ENCODE peak calls at places on chromosome 4, in five cellular contexts. One of them, this sample, is unnamed.

GRCh38 chr4:336099-336892 is 1.3 kb upstream of the ZNF141 start:
- DNase-seq in breast epithelium: no peak
- DNase-seq in A549: no peak
- DNase-seq in ovary: peak; percentile 37
- DNase-seq in A673: no peak
- DNase-seq in this sample: no peak

GRCh38 chr4:94304365-94304971 is 38.2 kb downstream of the HPGDS start:
- DNase-seq in breast epithelium: no peak
- DNase-seq in A673: peak; percentile 51
- DNase-seq in A549: peak; percentile 18
- DNase-seq in ovary: no peak
- DNase-seq in this sample: peak; percentile 15

GRCh38 chr4:131054489-131055019 is 1958.6 kb downstream of the C4orf33 start:
- DNase-seq in A673: no peak
- DNase-seq in breast epithelium: no peak
- DNase-seq in A549: no peak
- DNase-seq in ovary: no peak
- DNase-seq in this sample: peak; percentile 3

GRCh38 chr4:8652181-8653078 is 59.9 kb downstream of the CPZ start:
- DNase-seq in breast epithelium: peak; percentile 40
- DNase-seq in A673: no peak
- DNase-seq in A549: no peak
- DNase-seq in ovary: no peak
- DNase-seq in this sample: no peak

GRCh38 chr4:99838927-99839326 is 22.3 kb downstream of the DAPP1 start:
- DNase-seq in breast epithelium: no peak
- DNase-seq in ovary: no peak
- DNase-seq in A549: no peak
- DNase-seq in A673: no peak
- DNase-seq in this sample: no peak

GRCh38 chr4:47650584-47651130 is 165.6 kb downstream of the ATP10D start:
- DNase-seq in ovary: no peak
- DNase-seq in breast epithelium: no peak
- DNase-seq in A549: no peak
- DNase-seq in A673: no peak
- DNase-seq in this sample: no peak

GRCh38 chr4:39855909-39856512 is 121.7 kb downstream of the PDS5A start:
- DNase-seq in A673: peak; percentile 34
- DNase-seq in ovary: no peak
- DNase-seq in breast epithelium: no peak
- DNase-seq in A549: peak; percentile 3
- DNase-seq in this sample: peak; percentile 13

GRCh38 chr4:180635276-180635675 is 1607.9 kb upstream of the TENM3 start:
- DNase-seq in A549: no peak
- DNase-seq in ovary: no peak
- DNase-seq in breast epithelium: no peak
- DNase-seq in A673: no peak
- DNase-seq in this sample: no peak

GRCh38 chr4:67522851-67523671 is 22.2 kb downstream of the CENPC start:
- DNase-seq in ovary: no peak
- DNase-seq in A549: no peak
- DNase-seq in breast epithelium: no peak
- DNase-seq in A673: no peak
- DNase-seq in this sample: no peak

GRCh38 chr4:10104991-10105276 is 11.7 kb downstream of the WDR1 start:
- DNase-seq in ovary: no peak
- DNase-seq in breast epithelium: no peak
- DNase-seq in A673: no peak
- DNase-seq in A549: no peak
- DNase-seq in this sample: no peak

GRCh38 chr4:179095585-179096228 is 1653.5 kb upstream of the AGA start:
- DNase-seq in A673: peak; percentile 32
- DNase-seq in A549: no peak
- DNase-seq in ovary: no peak
- DNase-seq in breast epithelium: no peak
- DNase-seq in this sample: peak; percentile 9

GRCh38 chr4:86449746-86450145 is 89.9 kb upstream of the MAPK10 start:
- DNase-seq in A673: peak; percentile 4
- DNase-seq in A549: no peak
- DNase-seq in breast epithelium: no peak
- DNase-seq in ovary: no peak
- DNase-seq in this sample: peak; percentile 83

GRCh38 chr4:114028071-114028470 is 48.6 kb upstream of the ARSJ start:
- DNase-seq in ovary: no peak
- DNase-seq in breast epithelium: no peak
- DNase-seq in A673: peak; percentile 41
- DNase-seq in A549: no peak
- DNase-seq in this sample: peak; percentile 50

GRCh38 chr4:148341980-148342800 is 100.0 kb downstream of the NR3C2 start:
- DNase-seq in A673: no peak
- DNase-seq in A549: no peak
- DNase-seq in ovary: peak; percentile 22
- DNase-seq in breast epithelium: no peak
- DNase-seq in this sample: no peak
- H3K4me3 ChIP-seq in A673: no peak overlapping the region
- H3K4me3 ChIP-seq in A549: no peak overlapping the region
- H3K4me3 ChIP-seq in ovary: no peak overlapping the region
- H3K4me3 ChIP-seq in breast epithelium: no peak overlapping the region
- H3K4me3 ChIP-seq in this sample: no peak overlapping the region

GRCh38 chr4:162232349-162232748 is 68.5 kb upstream of the FSTL5 start:
- DNase-seq in ovary: no peak
- DNase-seq in breast epithelium: no peak
- DNase-seq in A549: no peak
- DNase-seq in A673: no peak
- DNase-seq in this sample: no peak
- H3K4me3 ChIP-seq in ovary: no peak overlapping the region
- H3K4me3 ChIP-seq in breast epithelium: no peak overlapping the region
- H3K4me3 ChIP-seq in A549: no peak overlapping the region
- H3K4me3 ChIP-seq in A673: no peak overlapping the region
- H3K4me3 ChIP-seq in this sample: no peak overlapping the region

DNA sequence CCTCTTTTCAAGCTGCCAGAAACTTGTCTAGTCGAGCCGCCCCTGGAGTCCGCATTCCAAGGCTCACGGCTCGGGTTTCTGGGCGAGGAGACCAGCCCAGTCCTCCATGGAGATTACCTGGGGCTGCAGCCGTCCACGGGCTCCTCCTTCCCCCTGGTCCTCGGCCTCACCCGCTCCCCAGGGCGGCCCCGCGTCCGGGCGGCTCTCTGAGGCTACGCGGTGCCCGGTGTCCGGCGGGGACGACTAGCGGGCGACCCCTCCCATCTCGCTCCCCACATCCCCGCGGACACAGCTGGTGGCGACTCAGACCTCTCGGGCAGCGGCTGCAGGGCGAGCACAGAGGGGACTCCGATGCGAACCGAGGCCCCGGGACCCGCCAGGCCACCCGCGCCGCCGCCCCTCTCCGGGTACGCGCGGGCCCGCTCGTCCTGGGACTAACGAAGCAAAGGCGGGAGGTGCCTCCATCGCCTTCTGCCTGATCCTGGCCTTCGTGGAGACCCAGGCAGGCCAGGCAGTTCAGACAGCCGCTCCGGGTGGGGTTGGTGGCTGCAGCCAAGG is 159.4 kb downstream of the TRAM1L1 start:
- DNase-seq in ovary: no peak
- DNase-seq in breast epithelium: peak; percentile 49
- DNase-seq in A549: no peak
- DNase-seq in A673: peak; percentile 19
- DNase-seq in this sample: no peak
- H3K4me3 ChIP-seq in ovary: no peak overlapping the region
- H3K4me3 ChIP-seq in breast epithelium: no peak overlapping the region
- H3K4me3 ChIP-seq in A549: no peak overlapping the region
- H3K4me3 ChIP-seq in A673: peak overlapping the region; percentile 34
- H3K4me3 ChIP-seq in this sample: no peak overlapping the region

GRCh38 chr4:61915501-61915900 is 715.4 kb downstream of the ADGRL3 start:
- DNase-seq in ovary: no peak
- DNase-seq in A673: no peak
- DNase-seq in breast epithelium: no peak
- DNase-seq in A549: no peak
- DNase-seq in this sample: no peak

GRCh38 chr4:61909031-61909430 is 708.9 kb downstream of the ADGRL3 start:
- DNase-seq in ovary: no peak
- DNase-seq in A549: no peak
- DNase-seq in A673: no peak
- DNase-seq in breast epithelium: no peak
- DNase-seq in this sample: no peak

DNA sequence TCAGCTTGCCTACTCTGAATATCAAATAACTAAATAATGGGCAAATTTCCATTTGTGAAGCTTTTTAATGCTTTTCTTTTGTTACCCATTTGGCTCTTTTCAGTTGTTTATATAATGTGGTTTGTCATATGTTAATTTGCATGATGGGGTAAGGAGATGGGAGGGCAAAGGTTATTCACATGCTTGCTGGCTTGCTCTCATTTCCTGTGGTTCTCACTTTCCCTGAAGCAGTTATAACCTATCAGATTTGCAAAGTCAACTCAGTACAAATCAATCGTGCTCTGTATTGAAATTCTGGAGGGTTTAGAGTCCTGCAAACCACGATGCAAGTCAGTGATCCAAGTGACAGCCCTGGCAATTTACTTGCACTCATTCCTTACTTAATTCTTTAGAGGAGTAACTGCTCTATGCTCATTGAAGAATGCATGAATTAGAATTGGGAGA is 711.2 kb downstream of the ADGRL3 start:
- DNase-seq in A549: no peak
- DNase-seq in ovary: no peak
- DNase-seq in breast epithelium: no peak
- DNase-seq in A673: no peak
- DNase-seq in this sample: no peak
- H3K4me3 ChIP-seq in A549: no peak overlapping the region
- H3K4me3 ChIP-seq in ovary: no peak overlapping the region
- H3K4me3 ChIP-seq in breast epithelium: no peak overlapping the region
- H3K4me3 ChIP-seq in A673: no peak overlapping the region
- H3K4me3 ChIP-seq in this sample: no peak overlapping the region

GRCh38 chr4:155207534-155208257 is 740 bp upstream of the NPY2R start:
- DNase-seq in ovary: no peak
- DNase-seq in A549: peak; percentile 15
- DNase-seq in breast epithelium: no peak
- DNase-seq in A673: peak; percentile 7
- DNase-seq in this sample: no peak

DNA sequence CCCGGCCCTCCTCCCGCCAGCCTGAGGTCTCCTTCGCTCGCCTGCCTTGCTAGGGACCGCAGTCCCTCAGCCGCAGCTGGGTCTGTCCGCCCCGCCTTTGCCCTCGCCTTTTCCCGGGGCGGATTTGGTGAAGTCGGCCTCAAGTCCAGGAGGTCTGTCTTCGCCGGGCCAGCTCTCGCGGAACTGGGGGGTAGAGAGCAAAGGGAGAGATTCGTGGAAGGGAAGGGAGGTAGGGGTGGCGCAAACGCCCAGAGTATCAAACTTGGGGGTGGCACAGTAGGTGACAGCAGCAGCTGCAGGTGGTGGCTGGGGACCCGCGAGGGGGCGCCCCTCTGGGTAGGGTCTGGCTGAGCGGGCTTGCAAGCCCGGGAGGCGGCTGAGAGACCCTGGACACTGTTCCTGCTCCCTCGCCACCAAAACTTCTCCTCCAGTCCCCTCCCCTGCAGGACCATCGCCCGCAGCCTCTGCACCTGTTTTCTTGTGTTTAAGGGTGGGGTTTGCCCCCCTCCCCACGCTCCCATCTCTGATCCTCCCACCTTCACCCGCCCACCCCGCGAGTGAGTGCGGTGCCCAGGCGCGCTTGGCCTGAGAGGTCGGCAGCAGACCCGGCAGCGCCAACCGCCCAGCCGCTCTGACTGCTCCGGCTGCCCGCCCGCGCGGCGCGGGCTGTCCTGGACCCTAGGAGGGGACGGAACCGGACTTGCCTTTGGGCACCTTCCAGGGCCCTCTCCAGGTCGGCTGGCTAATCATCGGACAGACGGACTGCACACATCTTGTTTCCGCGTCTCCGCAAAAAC is at the start of gene NPY2R:
- DNase-seq in breast epithelium: no peak
- DNase-seq in A673: peak; percentile 5
- DNase-seq in A549: peak; percentile 1
- DNase-seq in ovary: no peak
- DNase-seq in this sample: no peak
- H3K4me3 ChIP-seq in breast epithelium: peak within 1 kb of the TSS; percentile 32
- H3K4me3 ChIP-seq in A673: peak within 1 kb of the TSS; percentile 33
- H3K4me3 ChIP-seq in A549: peak within 1 kb of the TSS; percentile 46
- H3K4me3 ChIP-seq in ovary: no peak within 1 kb of the TSS
- H3K4me3 ChIP-seq in this sample: no peak within 1 kb of the TSS

This sample was measured in SJCRH30.